ENCODE peak calls at places on chromosome 9, in ten cellular contexts. One of them, this sample, is unnamed. For H3K9me3, the result is how much of the 10 kb centered on the place peaks cover.

GRCh38 chr9:105651806-105652205 is 10.5 kb upstream of the TAL2 start:
- DNase-seq in body of pancreas: no peak
- DNase-seq in A549: no peak
- DNase-seq in RWPE2: no peak
- DNase-seq in H9: no peak
- DNase-seq in heart left ventricle: no peak
- DNase-seq in DND-41: no peak
- DNase-seq in stomach: no peak
- DNase-seq in tibial nerve: no peak
- DNase-seq in ovary: no peak
- DNase-seq in this sample: no peak

GRCh38 chr9:113898596-113898995 is 22.5 kb downstream of the ZNF618 start:
- DNase-seq in body of pancreas: no peak
- DNase-seq in A549: no peak
- DNase-seq in RWPE2: no peak
- DNase-seq in H9: no peak
- DNase-seq in heart left ventricle: no peak
- DNase-seq in DND-41: no peak
- DNase-seq in stomach: no peak
- DNase-seq in tibial nerve: no peak
- DNase-seq in ovary: no peak
- DNase-seq in this sample: no peak

GRCh38 chr9:115649991-115650472 is 503.6 kb upstream of the PAPPA start:
- DNase-seq in body of pancreas: peak
- DNase-seq in A549: no peak
- DNase-seq in RWPE2: no peak
- DNase-seq in H9: no peak
- DNase-seq in heart left ventricle: peak
- DNase-seq in DND-41: no peak
- DNase-seq in stomach: peak
- DNase-seq in tibial nerve: peak
- DNase-seq in ovary: no peak
- DNase-seq in this sample: no peak

GRCh38 chr9:123658792-123659191 is 271.1 kb downstream of the DENND1A start:
- DNase-seq in body of pancreas: no peak
- DNase-seq in A549: no peak
- DNase-seq in RWPE2: no peak
- DNase-seq in H9: no peak
- DNase-seq in heart left ventricle: no peak
- DNase-seq in DND-41: no peak
- DNase-seq in stomach: no peak
- DNase-seq in tibial nerve: no peak
- DNase-seq in ovary: no peak
- DNase-seq in this sample: no peak

GRCh38 chr9:9079473-9079872 is 1279.9 kb upstream of the DMAC1 start:
- DNase-seq in body of pancreas: no peak
- DNase-seq in A549: no peak
- DNase-seq in RWPE2: no peak
- DNase-seq in H9: no peak
- DNase-seq in heart left ventricle: no peak
- DNase-seq in DND-41: no peak
- DNase-seq in stomach: no peak
- DNase-seq in tibial nerve: no peak
- DNase-seq in ovary: no peak
- DNase-seq in this sample: no peak

GRCh38 chr9:137843355-137843754 is 34.2 kb upstream of the CACNA1B start:
- DNase-seq in body of pancreas: no peak
- DNase-seq in A549: no peak
- DNase-seq in RWPE2: no peak
- DNase-seq in H9: no peak
- DNase-seq in heart left ventricle: no peak
- DNase-seq in DND-41: no peak
- DNase-seq in stomach: no peak
- DNase-seq in tibial nerve: no peak
- DNase-seq in ovary: no peak
- DNase-seq in this sample: no peak

GRCh38 chr9:89463986-89464901 is 33.7 kb downstream of the SEMA4D start:
- DNase-seq in body of pancreas: no peak
- DNase-seq in A549: no peak
- DNase-seq in RWPE2: peak
- DNase-seq in H9: no peak
- DNase-seq in heart left ventricle: no peak
- DNase-seq in DND-41: peak
- DNase-seq in stomach: peak
- DNase-seq in tibial nerve: no peak
- DNase-seq in ovary: no peak
- DNase-seq in this sample: peak

GRCh38 chr9:123063172-123063508 is 29.7 kb downstream of the GPR21 start:
- DNase-seq in body of pancreas: no peak
- DNase-seq in A549: no peak
- DNase-seq in RWPE2: no peak
- DNase-seq in H9: no peak
- DNase-seq in heart left ventricle: no peak
- DNase-seq in DND-41: no peak
- DNase-seq in stomach: no peak
- DNase-seq in tibial nerve: no peak
- DNase-seq in ovary: no peak
- DNase-seq in this sample: no peak

GRCh38 chr9:133058051-133058450 is 3.7 kb upstream of the CEL start:
- DNase-seq in body of pancreas: no peak
- DNase-seq in A549: no peak
- DNase-seq in RWPE2: no peak
- DNase-seq in H9: no peak
- DNase-seq in heart left ventricle: no peak
- DNase-seq in DND-41: no peak
- DNase-seq in stomach: no peak
- DNase-seq in tibial nerve: no peak
- DNase-seq in ovary: no peak
- DNase-seq in this sample: no peak

GRCh38 chr9:133711428-133712220 is 26.5 kb downstream of the SARDH start:
- DNase-seq in body of pancreas: no peak
- DNase-seq in A549: no peak
- DNase-seq in RWPE2: peak
- DNase-seq in H9: no peak
- DNase-seq in heart left ventricle: peak
- DNase-seq in DND-41: no peak
- DNase-seq in stomach: no peak
- DNase-seq in tibial nerve: no peak
- DNase-seq in ovary: peak
- DNase-seq in this sample: no peak

GRCh38 chr9:81112638-81113037 is 576.7 kb downstream of the TLE1 start:
- DNase-seq in body of pancreas: no peak
- DNase-seq in A549: no peak
- DNase-seq in RWPE2: no peak
- DNase-seq in H9: no peak
- DNase-seq in heart left ventricle: no peak
- DNase-seq in DND-41: no peak
- DNase-seq in stomach: no peak
- DNase-seq in tibial nerve: no peak
- DNase-seq in ovary: no peak
- DNase-seq in this sample: no peak

GRCh38 chr9:88776717-88777497 is 214.4 kb upstream of the S1PR3 start:
- DNase-seq in body of pancreas: no peak
- DNase-seq in A549: peak
- DNase-seq in RWPE2: no peak
- DNase-seq in H9: no peak
- DNase-seq in heart left ventricle: no peak
- DNase-seq in DND-41: no peak
- DNase-seq in stomach: no peak
- DNase-seq in tibial nerve: no peak
- DNase-seq in ovary: no peak
- DNase-seq in this sample: no peak

DNA sequence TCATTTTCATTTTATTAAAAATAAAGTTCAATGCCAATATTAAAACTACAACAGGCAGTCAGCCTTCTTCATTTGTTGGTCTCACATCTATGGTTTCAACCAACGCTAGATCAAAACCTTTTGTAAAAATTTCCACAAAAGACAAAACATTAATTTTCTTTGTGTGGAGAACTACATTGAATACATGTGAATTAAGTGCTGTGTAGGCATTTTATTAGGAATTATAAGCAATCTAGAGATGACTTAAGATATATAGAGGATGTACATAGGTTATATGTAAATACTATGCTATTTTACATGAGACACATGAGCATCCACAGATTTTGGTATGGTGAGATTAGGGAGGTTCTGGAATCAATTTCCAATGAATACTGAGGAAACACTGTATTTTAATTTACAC is 94.2 kb downstream of the CYLC2 start:
- DNase-seq in body of pancreas: no peak
- DNase-seq in A549: no peak
- DNase-seq in RWPE2: no peak
- DNase-seq in H9: no peak
- DNase-seq in heart left ventricle: no peak
- DNase-seq in DND-41: no peak
- DNase-seq in stomach: no peak
- DNase-seq in tibial nerve: no peak
- DNase-seq in ovary: no peak
- DNase-seq in this sample: no peak
- H3K9me3 ChIP-seq in body of pancreas: under half
- H3K9me3 ChIP-seq in A549: under half
- H3K9me3 ChIP-seq in RWPE2: under half
- H3K9me3 ChIP-seq in H9: under half
- H3K9me3 ChIP-seq in heart left ventricle: under half
- H3K9me3 ChIP-seq in DND-41: under half
- H3K9me3 ChIP-seq in stomach: under half
- H3K9me3 ChIP-seq in tibial nerve: under half
- H3K9me3 ChIP-seq in ovary: under half
- H3K9me3 ChIP-seq in this sample: under half

GRCh38 chr9:82188817-82189216 is 200.2 kb downstream of the SPATA31D1 start:
- DNase-seq in body of pancreas: no peak
- DNase-seq in A549: no peak
- DNase-seq in RWPE2: no peak
- DNase-seq in H9: no peak
- DNase-seq in heart left ventricle: no peak
- DNase-seq in DND-41: no peak
- DNase-seq in stomach: no peak
- DNase-seq in tibial nerve: no peak
- DNase-seq in ovary: no peak
- DNase-seq in this sample: no peak
- TF ChIP-seq CTCF in body of pancreas: no peak
- TF ChIP-seq CTCF in A549: no peak
- TF ChIP-seq CTCF in RWPE2: no peak
- TF ChIP-seq CTCF in H9: peak
- TF ChIP-seq CTCF in heart left ventricle: no peak
- TF ChIP-seq CTCF in DND-41: no peak
- TF ChIP-seq CTCF in stomach: no peak
- TF ChIP-seq CTCF in tibial nerve: no peak
- TF ChIP-seq CTCF in ovary: no peak
- TF ChIP-seq CTCF in this sample: no peak

DNA sequence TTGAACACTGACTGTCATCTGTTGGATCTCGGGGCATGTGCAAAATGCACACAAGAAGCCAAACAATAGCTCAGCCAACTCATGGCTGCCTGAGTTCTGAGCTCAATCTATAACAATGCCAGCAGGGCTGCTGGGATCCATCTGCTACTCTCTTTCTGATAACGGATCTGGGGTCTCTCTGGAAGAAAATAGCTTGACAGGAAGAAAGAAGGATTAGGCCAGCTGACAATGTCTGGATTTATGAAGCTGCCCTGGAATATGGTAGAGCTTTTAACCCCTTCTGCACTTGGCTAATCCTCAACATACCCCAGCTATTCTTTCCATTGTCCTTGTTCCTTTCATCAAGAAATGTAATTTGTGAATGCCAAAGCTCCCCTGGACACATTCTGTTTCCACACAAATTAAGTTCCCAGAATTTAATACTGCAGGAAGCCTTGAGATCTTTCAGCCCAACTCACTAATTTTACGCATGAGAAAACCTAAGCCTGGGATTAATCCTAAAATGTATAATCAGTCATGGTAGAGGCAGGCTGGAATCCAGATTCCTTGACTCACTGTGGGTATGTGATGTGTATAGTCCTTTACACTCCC is 62.7 kb upstream of the PCA3 start:
- DNase-seq in body of pancreas: no peak
- DNase-seq in A549: no peak
- DNase-seq in RWPE2: no peak
- DNase-seq in H9: no peak
- DNase-seq in heart left ventricle: no peak
- DNase-seq in DND-41: no peak
- DNase-seq in stomach: no peak
- DNase-seq in tibial nerve: no peak
- DNase-seq in ovary: no peak
- DNase-seq in this sample: no peak
- H3K27ac ChIP-seq in body of pancreas: no peak
- H3K27ac ChIP-seq in A549: no peak
- H3K27ac ChIP-seq in RWPE2: no peak
- H3K27ac ChIP-seq in H9: no peak
- H3K27ac ChIP-seq in heart left ventricle: no peak
- H3K27ac ChIP-seq in DND-41: no peak
- H3K27ac ChIP-seq in stomach: no peak
- H3K27ac ChIP-seq in tibial nerve: no peak
- H3K27ac ChIP-seq in ovary: no peak
- H3K27ac ChIP-seq in this sample: no peak

GRCh38 chr9:135336722-135337490 is 142.7 kb upstream of the PPP1R26 start:
- DNase-seq in body of pancreas: no peak
- DNase-seq in A549: no peak
- DNase-seq in RWPE2: peak
- DNase-seq in H9: peak
- DNase-seq in heart left ventricle: no peak
- DNase-seq in DND-41: no peak
- DNase-seq in stomach: no peak
- DNase-seq in tibial nerve: no peak
- DNase-seq in ovary: no peak
- DNase-seq in this sample: no peak

GRCh38 chr9:135340726-135341475 is 138.7 kb upstream of the PPP1R26 start:
- DNase-seq in body of pancreas: no peak
- DNase-seq in A549: no peak
- DNase-seq in RWPE2: peak
- DNase-seq in H9: no peak
- DNase-seq in heart left ventricle: no peak
- DNase-seq in DND-41: no peak
- DNase-seq in stomach: no peak
- DNase-seq in tibial nerve: no peak
- DNase-seq in ovary: no peak
- DNase-seq in this sample: no peak

GRCh38 chr9:135339378-135339973 is 140.1 kb upstream of the PPP1R26 start:
- DNase-seq in body of pancreas: no peak
- DNase-seq in A549: no peak
- DNase-seq in RWPE2: peak
- DNase-seq in H9: peak
- DNase-seq in heart left ventricle: no peak
- DNase-seq in DND-41: no peak
- DNase-seq in stomach: no peak
- DNase-seq in tibial nerve: no peak
- DNase-seq in ovary: no peak
- DNase-seq in this sample: no peak

GRCh38 chr9:135340143-135340655 is 139.4 kb upstream of the PPP1R26 start:
- DNase-seq in body of pancreas: no peak
- DNase-seq in A549: no peak
- DNase-seq in RWPE2: no peak
- DNase-seq in H9: peak
- DNase-seq in heart left ventricle: no peak
- DNase-seq in DND-41: no peak
- DNase-seq in stomach: no peak
- DNase-seq in tibial nerve: no peak
- DNase-seq in ovary: no peak
- DNase-seq in this sample: no peak

DNA sequence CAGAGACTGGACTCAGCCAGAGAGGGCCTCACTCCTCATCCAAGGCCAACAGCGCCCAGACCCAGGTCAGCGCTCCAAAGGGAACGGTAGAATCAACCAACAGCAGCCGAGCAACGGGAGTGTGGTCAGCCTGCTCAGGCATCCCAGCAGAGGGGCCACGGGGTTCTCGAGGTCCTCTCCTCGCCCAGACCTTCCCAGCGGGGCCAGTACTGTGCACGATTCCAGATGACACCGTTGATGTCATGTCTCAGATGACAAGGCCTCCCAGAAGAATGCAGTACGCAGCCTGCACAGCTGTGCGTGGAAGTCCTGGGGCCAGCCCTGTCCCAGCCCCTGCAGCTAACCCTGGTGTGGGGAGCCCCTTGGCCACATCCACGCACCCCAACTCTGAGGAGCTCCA is 141.0 kb upstream of the PPP1R26 start:
- DNase-seq in body of pancreas: no peak
- DNase-seq in A549: no peak
- DNase-seq in RWPE2: peak
- DNase-seq in H9: peak
- DNase-seq in heart left ventricle: no peak
- DNase-seq in DND-41: no peak
- DNase-seq in stomach: peak
- DNase-seq in tibial nerve: no peak
- DNase-seq in ovary: no peak
- DNase-seq in this sample: no peak
- H3K9me3 ChIP-seq in body of pancreas: under half
- H3K9me3 ChIP-seq in A549: under half
- H3K9me3 ChIP-seq in RWPE2: under half
- H3K9me3 ChIP-seq in H9: under half
- H3K9me3 ChIP-seq in heart left ventricle: under half
- H3K9me3 ChIP-seq in DND-41: under half
- H3K9me3 ChIP-seq in stomach: under half
- H3K9me3 ChIP-seq in tibial nerve: under half
- H3K9me3 ChIP-seq in ovary: under half
- H3K9me3 ChIP-seq in this sample: under half

This sample was measured in CD4-positive, alpha-beta T cell.